ENCODE peak calls at places on chromosomes 7 and 10, in four cellular contexts. One of them, this sample, is unnamed.

GRCh38 chr10:122163182-122164027 is 107.7 kb upstream of the BTBD16 start:
- DNase-seq in HEK293T: peak
- DNase-seq in K562: no peak
- DNase-seq in HepG2: no peak
- DNase-seq in this sample: peak

GRCh38 chr10:17431871-17432311 is 22.5 kb downstream of the ST8SIA6 start:
- DNase-seq in HEK293T: no peak
- DNase-seq in K562: no peak
- DNase-seq in HepG2: no peak
- DNase-seq in this sample: no peak

GRCh38 chr7:151460474-151460855 is 20.5 kb upstream of the CRYGN start:
- DNase-seq in HEK293T: no peak
- DNase-seq in K562: no peak
- DNase-seq in HepG2: no peak
- DNase-seq in this sample: no peak

GRCh38 chr7:121395961-121396757 is at the start of gene FAM3C:
- DNase-seq in HEK293T: peak
- DNase-seq in K562: peak
- DNase-seq in HepG2: peak
- DNase-seq in this sample: peak

GRCh38 chr7:20684581-20684980 is 69.1 kb downstream of the ABCB5 start:
- DNase-seq in HEK293T: no peak
- DNase-seq in K562: no peak
- DNase-seq in HepG2: no peak
- DNase-seq in this sample: no peak

GRCh38 chr7:100793806-100794660 is 33.3 kb downstream of the EPHB4 start:
- DNase-seq in HEK293T: no peak
- DNase-seq in K562: no peak
- DNase-seq in HepG2: no peak
- DNase-seq in this sample: no peak

GRCh38 chr7:17299477-17299991 is 1.1 kb downstream of the AHR start:
- DNase-seq in HEK293T: no peak
- DNase-seq in K562: no peak
- DNase-seq in HepG2: no peak
- DNase-seq in this sample: no peak

GRCh38 chr10:42992957-42993390 is 83.9 kb upstream of the RET start:
- DNase-seq in HEK293T: no peak
- DNase-seq in K562: no peak
- DNase-seq in HepG2: no peak
- DNase-seq in this sample: no peak

GRCh38 chr7:157854066-157854891 is 517.5 kb downstream of the DNAJB6 start:
- DNase-seq in HEK293T: no peak
- DNase-seq in K562: no peak
- DNase-seq in HepG2: peak
- DNase-seq in this sample: no peak

GRCh38 chr7:23742051-23742450 is 32.0 kb downstream of the STK31 start:
- DNase-seq in HEK293T: no peak
- DNase-seq in K562: no peak
- DNase-seq in HepG2: no peak
- DNase-seq in this sample: no peak

GRCh38 chr7:71504697-71505441 is 372.9 kb downstream of the GALNT17 start:
- DNase-seq in HEK293T: no peak
- DNase-seq in K562: no peak
- DNase-seq in HepG2: no peak
- DNase-seq in this sample: no peak

GRCh38 chr7:104469135-104469820 is 140.9 kb downstream of the LHFPL3 start:
- DNase-seq in HEK293T: no peak
- DNase-seq in K562: no peak
- DNase-seq in HepG2: no peak
- DNase-seq in this sample: no peak

GRCh38 chr7:101990811-101991418 is 173.5 kb downstream of the CUX1 start:
- DNase-seq in HEK293T: no peak
- DNase-seq in K562: no peak
- DNase-seq in HepG2: no peak
- DNase-seq in this sample: no peak

GRCh38 chr7:155669717-155670505 is 25.4 kb downstream of the RBM33 start:
- DNase-seq in HEK293T: no peak
- DNase-seq in K562: no peak
- DNase-seq in HepG2: no peak
- DNase-seq in this sample: peak

GRCh38 chr10:7471720-7472367 is 61.0 kb upstream of the SFMBT2 start:
- DNase-seq in HEK293T: no peak
- DNase-seq in K562: no peak
- DNase-seq in HepG2: no peak
- DNase-seq in this sample: no peak

GRCh38 chr7:11623093-11623678 is 208.8 kb downstream of the THSD7A start:
- DNase-seq in HEK293T: no peak
- DNase-seq in K562: no peak
- DNase-seq in HepG2: no peak
- DNase-seq in this sample: no peak

GRCh38 chr10:770975-771374 is 81.5 kb upstream of the DIP2C start:
- DNase-seq in HEK293T: no peak
- DNase-seq in K562: no peak
- DNase-seq in HepG2: no peak
- DNase-seq in this sample: peak

GRCh38 chr10:51100221-51100620 is 25.9 kb downstream of the PRKG1 start:
- DNase-seq in HEK293T: no peak
- DNase-seq in K562: no peak
- DNase-seq in HepG2: no peak
- DNase-seq in this sample: no peak

GRCh38 chr7:8056431-8056830 is 87.8 kb downstream of the GLCCI1 start:
- DNase-seq in HEK293T: no peak
- DNase-seq in K562: no peak
- DNase-seq in HepG2: no peak
- DNase-seq in this sample: no peak

GRCh38 chr7:133662276-133662675 is 409.4 kb downstream of the EXOC4 start:
- DNase-seq in HEK293T: no peak
- DNase-seq in K562: no peak
- DNase-seq in HepG2: no peak
- DNase-seq in this sample: no peak

GRCh38 chr10:103884681-103885139 is 29.3 kb upstream of the SH3PXD2A start:
- DNase-seq in HEK293T: peak
- DNase-seq in K562: peak
- DNase-seq in HepG2: peak
- DNase-seq in this sample: peak

GRCh38 chr10:100306861-100307260 is 20.4 kb upstream of the BLOC1S2 start:
- DNase-seq in HEK293T: no peak
- DNase-seq in K562: no peak
- DNase-seq in HepG2: no peak
- DNase-seq in this sample: no peak

GRCh38 chr10:97611473-97611872 is 21.8 kb downstream of the MORN4 start:
- DNase-seq in HEK293T: peak
- DNase-seq in K562: no peak
- DNase-seq in HepG2: no peak
- DNase-seq in this sample: no peak

DNA sequence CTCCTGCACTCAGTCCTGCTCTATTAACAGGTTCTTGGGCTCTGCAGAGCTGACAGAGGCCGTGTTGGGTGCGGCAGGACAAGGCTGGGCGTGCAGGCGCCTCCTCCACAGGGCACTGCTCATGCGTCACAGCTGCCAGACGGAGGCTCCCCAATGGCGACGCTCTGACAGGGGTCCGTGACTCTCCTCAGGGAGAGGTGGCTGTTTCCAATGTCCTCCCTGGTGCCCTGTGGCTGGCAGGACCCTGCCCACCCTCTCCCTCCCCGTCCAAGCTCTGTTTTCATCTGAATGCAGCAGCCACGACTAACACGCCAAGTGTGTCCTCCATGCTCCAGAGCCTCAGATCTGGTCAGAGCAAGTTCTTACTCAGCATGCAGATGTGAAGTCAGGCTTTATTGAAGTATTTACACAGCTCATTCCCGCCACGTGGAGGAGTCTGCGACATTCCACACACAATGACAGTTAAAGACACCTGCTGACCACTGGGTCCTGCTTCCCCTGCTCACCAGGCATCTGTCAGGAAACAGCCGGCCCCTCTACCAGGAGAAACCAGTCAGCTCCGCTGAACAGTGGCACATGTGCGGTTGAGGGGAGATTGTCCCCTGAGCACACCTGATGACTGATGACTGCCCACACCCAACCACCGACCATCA is 116.7 kb downstream of the VIPR2 start:
- DNase-seq in HEK293T: no peak
- DNase-seq in K562: no peak
- DNase-seq in HepG2: peak
- DNase-seq in this sample: no peak
- TF ChIP-seq ELF4 in HEK293T: no peak
- TF ChIP-seq ELF4 in K562: no peak
- TF ChIP-seq ELF4 in HepG2: no peak
- TF ChIP-seq ELF4 in this sample: no peak

GRCh38 chr10:44890721-44891550 is 20.2 kb upstream of the TMEM72 start:
- DNase-seq in HEK293T: no peak
- DNase-seq in K562: no peak
- DNase-seq in HepG2: no peak
- DNase-seq in this sample: no peak

GRCh38 chr10:44894691-44895090 is 16.4 kb upstream of the TMEM72 start:
- DNase-seq in HEK293T: no peak
- DNase-seq in K562: no peak
- DNase-seq in HepG2: no peak
- DNase-seq in this sample: no peak

GRCh38 chr10:44893604-44894468 is 17.3 kb upstream of the TMEM72 start:
- DNase-seq in HEK293T: no peak
- DNase-seq in K562: no peak
- DNase-seq in HepG2: no peak
- DNase-seq in this sample: no peak

GRCh38 chr10:44888861-44889260 is 22.3 kb upstream of the TMEM72 start:
- DNase-seq in HEK293T: no peak
- DNase-seq in K562: no peak
- DNase-seq in HepG2: no peak
- DNase-seq in this sample: no peak

DNA sequence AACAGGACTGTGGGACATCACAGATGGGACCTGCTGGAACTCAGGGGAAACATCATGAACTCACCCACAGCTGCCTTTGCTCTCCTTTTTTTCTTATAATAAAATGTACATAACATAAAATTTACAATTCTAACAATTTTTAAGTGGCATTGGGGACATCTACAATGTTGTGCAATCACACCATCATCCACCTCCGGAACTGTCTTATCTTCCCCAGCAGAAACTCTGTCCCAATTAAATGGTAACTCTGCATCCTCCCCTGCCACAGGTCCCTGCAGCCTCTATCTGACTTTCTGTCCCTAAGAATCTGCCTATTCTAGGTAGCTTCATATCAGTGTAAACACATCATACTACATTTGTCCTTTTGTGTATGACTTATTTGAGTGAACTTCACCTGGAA is 19.4 kb upstream of the TMEM72 start:
- DNase-seq in HEK293T: no peak
- DNase-seq in K562: no peak
- DNase-seq in HepG2: no peak
- DNase-seq in this sample: no peak
- TF ChIP-seq ELF4 in HEK293T: no peak
- TF ChIP-seq ELF4 in K562: no peak
- TF ChIP-seq ELF4 in HepG2: no peak
- TF ChIP-seq ELF4 in this sample: no peak

GRCh38 chr10:29920408-29921070 is 138.8 kb downstream of the JCAD start:
- DNase-seq in HEK293T: no peak
- DNase-seq in K562: no peak
- DNase-seq in HepG2: no peak
- DNase-seq in this sample: no peak

GRCh38 chr10:29917311-29917710 is 142.1 kb downstream of the JCAD start:
- DNase-seq in HEK293T: no peak
- DNase-seq in K562: no peak
- DNase-seq in HepG2: no peak
- DNase-seq in this sample: no peak

GRCh38 chr10:29918623-29919400 is 140.6 kb downstream of the JCAD start:
- DNase-seq in HEK293T: no peak
- DNase-seq in K562: no peak
- DNase-seq in HepG2: no peak
- DNase-seq in this sample: no peak

GRCh38 chr10:29916669-29917068 is 142.7 kb downstream of the JCAD start:
- DNase-seq in HEK293T: no peak
- DNase-seq in K562: no peak
- DNase-seq in HepG2: no peak
- DNase-seq in this sample: no peak

GRCh38 chr10:29915116-29915785 is 144.1 kb downstream of the JCAD start:
- DNase-seq in HEK293T: no peak
- DNase-seq in K562: no peak
- DNase-seq in HepG2: no peak
- DNase-seq in this sample: no peak
- TF ChIP-seq ELF4 in HEK293T: no peak
- TF ChIP-seq ELF4 in K562: no peak
- TF ChIP-seq ELF4 in HepG2: no peak
- TF ChIP-seq ELF4 in this sample: no peak

GRCh38 chr7:75727881-75728592 is 10.7 kb downstream of the HIP1 start:
- DNase-seq in HEK293T: no peak
- DNase-seq in K562: no peak
- DNase-seq in HepG2: peak
- DNase-seq in this sample: no peak
- TF ChIP-seq ELF4 in HEK293T: no peak
- TF ChIP-seq ELF4 in K562: no peak
- TF ChIP-seq ELF4 in HepG2: no peak
- TF ChIP-seq ELF4 in this sample: no peak

GRCh38 chr7:33854178-33854577 is 51.2 kb upstream of the BMPER start:
- DNase-seq in HEK293T: no peak
- DNase-seq in K562: no peak
- DNase-seq in HepG2: no peak
- DNase-seq in this sample: no peak
- TF ChIP-seq ELF4 in HEK293T: no peak
- TF ChIP-seq ELF4 in K562: no peak
- TF ChIP-seq ELF4 in HepG2: no peak
- TF ChIP-seq ELF4 in this sample: no peak

This sample was measured in WTC11.